ENCODE peak calls at places on chromosomes 7 and 10, in eight cellular contexts. W, X, U, Z, C, N, B and T are unnamed samples.

GRCh38 chr10:112953760-112954159 is 3.7 kb downstream of the TCF7L2 start:
- DNase-seq in W (no peak), X (no peak), U (no peak), Z (no peak), C (no peak), N (no peak), B (no peak), T (no peak)

GRCh38 chr10:62594093-62594520 is 210.4 kb upstream of the ADO start:
- DNase-seq in W (peak), X (peak), U (peak), Z (peak), C (peak), N (peak), B (no peak), T (peak)

GRCh38 chr7:99320371-99320770 is 5.3 kb upstream of the ARPC1A start:
- DNase-seq in W (no peak), X (no peak), U (no peak), Z (no peak), C (no peak), N (no peak), B (no peak), T (no peak)

GRCh38 chr7:116231543-116232401 is 21.4 kb downstream of the TES start:
- DNase-seq in W (no peak), X (no peak), U (no peak), Z (no peak), C (no peak), N (no peak), B (no peak), T (no peak)

GRCh38 chr7:149456770-149457421 is 4.0 kb downstream of the ZNF777 start:
- DNase-seq in W (no peak), X (no peak), U (no peak), Z (no peak), C (no peak), N (no peak), B (no peak), T (no peak)

GRCh38 chr7:99918959-99919813 is at the start of gene TRIM4:
- DNase-seq in W (peak), X (peak), U (peak), Z (peak), C (peak), N (peak), B (peak), T (peak)

GRCh38 chr10:15084502-15084922 is 4.1 kb downstream of the ACBD7 start:
- DNase-seq in W (peak), X (no peak), U (no peak), Z (no peak), C (no peak), N (peak), B (peak), T (peak)

GRCh38 chr7:151381083-151381332 is 28.8 kb downstream of the WDR86 start:
- DNase-seq in W (no peak), X (no peak), U (no peak), Z (peak), C (no peak), N (no peak), B (no peak), T (no peak)

GRCh38 chr10:43316516-43316915 is 49.7 kb upstream of the RASGEF1A start:
- DNase-seq in W (no peak), X (no peak), U (no peak), Z (no peak), C (no peak), N (no peak), B (no peak), T (no peak)

GRCh38 chr10:109835257-109835656 is 88.1 kb downstream of the XPNPEP1 start:
- DNase-seq in W (no peak), X (no peak), U (no peak), Z (no peak), C (no peak), N (no peak), B (no peak), T (no peak)

GRCh38 chr10:92413519-92413918 is 122.6 kb downstream of the MARCHF5 start:
- DNase-seq in W (no peak), X (no peak), U (no peak), Z (no peak), C (no peak), N (no peak), B (no peak), T (no peak)

GRCh38 chr10:62817763-62818425 is 1.7 kb upstream of the EGR2 start:
- DNase-seq in W (peak), X (peak), U (peak), Z (peak), C (peak), N (peak), B (no peak), T (peak)

GRCh38 chr10:110336111-110336721 is 31.5 kb upstream of the SMNDC1 start:
- DNase-seq in W (no peak), X (no peak), U (no peak), Z (no peak), C (peak), N (peak), B (peak), T (no peak)

GRCh38 chr7:16411391-16411790 is 9.9 kb downstream of the CRPPA start:
- DNase-seq in W (no peak), X (no peak), U (no peak), Z (no peak), C (no peak), N (no peak), B (no peak), T (no peak)

GRCh38 chr10:12412671-12413368 is 63.5 kb downstream of the CAMK1D start:
- DNase-seq in W (no peak), X (peak), U (no peak), Z (no peak), C (no peak), N (no peak), B (no peak), T (no peak)

GRCh38 chr10:2984682-2985081 is 82.7 kb upstream of the PFKP start:
- DNase-seq in W (no peak), X (no peak), U (no peak), Z (no peak), C (no peak), N (no peak), B (no peak), T (no peak)

GRCh38 chr10:118805146-118805545 is 50.4 kb upstream of the CACUL1 start:
- DNase-seq in W (no peak), X (no peak), U (no peak), Z (no peak), C (no peak), N (no peak), B (no peak), T (no peak)

GRCh38 chr7:40986351-40986873 is 716.5 kb downstream of the INHBA start:
- DNase-seq in W (no peak), X (no peak), U (no peak), Z (no peak), C (no peak), N (no peak), B (peak), T (no peak)

GRCh38 chr7:46754135-46754730 is 827.7 kb downstream of the TNS3 start:
- DNase-seq in W (no peak), X (no peak), U (no peak), Z (no peak), C (no peak), N (no peak), B (peak), T (no peak)

GRCh38 chr7:92609921-92610518 is 19.8 kb upstream of the FAM133B start:
- DNase-seq in W (peak), X (no peak), U (no peak), Z (no peak), C (no peak), N (no peak), B (no peak), T (no peak)